ENCODE peak calls at places on chromosomes 16 and 17, in five cellular contexts. L is GM12878, F is heart left ventricle, T is NCI-H748 treated with DMSO at 0.1 percent for 48 hours, A is AG09319. O is an unnamed sample.
A peak's percentile ranks its signal among the peaks of the same experiment; 100 is the strongest.

GRCh38 chr16:30521873-30522641 is 4.3 kb downstream of the ZNF768 start:
- DNase-seq in L (no peak), F (no peak), T (no peak), A (no peak), O (no peak)

GRCh38 chr16:68590201-68590994 is 51.3 kb downstream of the ZFP90 start:
- DNase-seq in L (no peak), F (no peak), T (peak; percentile 31), A (peak; percentile 0), O (peak; percentile 71)

GRCh38 chr17:80295146-80295545 is 34.5 kb downstream of the RNF213 start:
- DNase-seq in L (no peak), F (no peak), T (no peak), A (no peak), O (no peak)

GRCh38 chr17:61594294-61594825 is 3.3 kb upstream of the NACA2 start:
- DNase-seq in L (no peak), F (no peak), T (no peak), A (no peak), O (no peak)

GRCh38 chr17:73292031-73292531 is 19.7 kb downstream of the CDC42EP4 start:
- DNase-seq in L (no peak), F (peak; percentile 92), T (no peak), A (no peak), O (peak; percentile 61)

GRCh38 chr17:78019367-78019975 is 61.0 kb downstream of the TNRC6C start:
- DNase-seq in L (peak; percentile 9), F (no peak), T (peak; percentile 10), A (no peak), O (no peak)

GRCh38 chr16:56301391-56301850 is 110.1 kb downstream of the GNAO1 start:
- DNase-seq in L (no peak), F (no peak), T (no peak), A (no peak), O (no peak)

GRCh38 chr17:39406951-39407350 is 5.5 kb upstream of the FBXL20 start:
- DNase-seq in L (no peak), F (no peak), T (no peak), A (no peak), O (no peak)

GRCh38 chr17:56979091-56979480 is 1.2 kb downstream of the SCPEP1 start:
- DNase-seq in L (no peak), F (no peak), T (no peak), A (no peak), O (no peak)

GRCh38 chr17:58276423-58276822 is 4.3 kb downstream of the MPO start:
- DNase-seq in L (no peak), F (no peak), T (no peak), A (no peak), O (no peak)

GRCh38 chr17:18257747-18258355 is 687 bp downstream of the FLII start:
- DNase-seq in L (no peak), F (peak; percentile 88), T (peak; percentile 21), A (no peak), O (peak; percentile 90)

GRCh38 chr16:1794221-1794871 is 841 bp upstream of the IGFALS start:
- DNase-seq in L (no peak), F (peak; percentile 26), T (no peak), A (no peak), O (peak; percentile 40)

GRCh38 chr17:83148317-83149044 is 69.1 kb downstream of the METRNL start:
- DNase-seq in L (no peak), F (no peak), T (no peak), A (no peak), O (no peak)

GRCh38 chr16:50688867-50689266 is 4.5 kb upstream of the NOD2 start:
- DNase-seq in L (no peak), F (no peak), T (no peak), A (no peak), O (no peak)

GRCh38 chr17:57968456-57968855 is 13.2 kb upstream of the CUEDC1 start:
- DNase-seq in L (no peak), F (no peak), T (no peak), A (no peak), O (no peak)

GRCh38 chr16:85300451-85300968 is 188.2 kb upstream of the CIBAR2 start:
- DNase-seq in L (no peak), F (no peak), T (no peak), A (no peak), O (no peak)

GRCh38 chr17:20202141-20202574 is 193.0 kb downstream of the SPECC1 start:
- DNase-seq in L (no peak), F (no peak), T (no peak), A (no peak), O (no peak)

GRCh38 chr17:76681222-76682137 is 29.3 kb downstream of the MXRA7 start:
- DNase-seq in L (no peak), F (peak; percentile 74), T (peak; percentile 28), A (peak; percentile 49), O (peak; percentile 77)

GRCh38 chr17:78272181-78272913 is 40.9 kb downstream of the TMEM235 start:
- DNase-seq in L (no peak), F (peak; percentile 77), T (no peak), A (no peak), O (no peak)